ENCODE peak calls at places on chromosomes 4 and X, in four cellular contexts. F is fibroblast of lung, D is right atrium auricular region, P is K562. J is an unnamed sample.

GRCh38 chr4:95129708-95130343 is 372.1 kb downstream of the BMPR1B start:
- DNase-seq in F (peak; percentile 99), D (peak; percentile 66), P (no peak), J (no peak)

GRCh38 chr4:122099896-122100295 is 52.2 kb upstream of the BLTP1 start:
- DNase-seq in F (peak; percentile 70), D (no peak), P (no peak), J (no peak)

GRCh38 chrX:106201502-106202178 is 33.5 kb downstream of the PWWP3B start:
- DNase-seq in F (no peak), D (no peak), P (no peak), J (no peak)

GRCh38 chr4:36326610-36327009 is 45.2 kb downstream of the DTHD1 start:
- DNase-seq in F (no peak), D (no peak), P (no peak), J (no peak)

GRCh38 chr4:138243369-138243768 is 1.2 kb upstream of the SLC7A11 start:
- DNase-seq in F (no peak), D (no peak), P (no peak), J (no peak)

GRCh38 chr4:80010316-80010715 is 62.7 kb downstream of the ANTXR2 start:
- DNase-seq in F (no peak), D (no peak), P (no peak), J (no peak)

GRCh38 chrX:107205770-107206696 is at the start of the genes DNAAF6 and NUP62CL:
- DNase-seq in F (peak; percentile 4), D (no peak), P (peak; percentile 95), J (peak; percentile 24)

GRCh38 chr4:123301942-123302341 is 94.7 kb upstream of the SPRY1 start:
- DNase-seq in F (no peak), D (no peak), P (no peak), J (no peak)

GRCh38 chr4:110477836-110478235 is 1.9 kb downstream of the ENPEP start:
- DNase-seq in F (no peak), D (no peak), P (no peak), J (no peak)

GRCh38 chr4:163391756-163392155 is 48.1 kb downstream of the NPY5R start:
- DNase-seq in F (no peak), D (no peak), P (no peak), J (no peak)

GRCh38 chr4:107058828-107059227 is 22.7 kb upstream of the DKK2 start:
- DNase-seq in F (no peak), D (no peak), P (no peak), J (no peak)

GRCh38 chr4:186719925-186720694 is 3.5 kb downstream of the FAT1 start:
- DNase-seq in F (peak; percentile 69), D (no peak), P (peak; percentile 41), J (no peak)

GRCh38 chrX:10166248-10166716 is 9.5 kb downstream of the CLCN4 start:
- DNase-seq in F (no peak), D (no peak), P (peak; percentile 39), J (no peak)
- TF ChIP-seq CTCF in F (no peak), D (no peak), P (no peak), J (no peak)

DNA sequence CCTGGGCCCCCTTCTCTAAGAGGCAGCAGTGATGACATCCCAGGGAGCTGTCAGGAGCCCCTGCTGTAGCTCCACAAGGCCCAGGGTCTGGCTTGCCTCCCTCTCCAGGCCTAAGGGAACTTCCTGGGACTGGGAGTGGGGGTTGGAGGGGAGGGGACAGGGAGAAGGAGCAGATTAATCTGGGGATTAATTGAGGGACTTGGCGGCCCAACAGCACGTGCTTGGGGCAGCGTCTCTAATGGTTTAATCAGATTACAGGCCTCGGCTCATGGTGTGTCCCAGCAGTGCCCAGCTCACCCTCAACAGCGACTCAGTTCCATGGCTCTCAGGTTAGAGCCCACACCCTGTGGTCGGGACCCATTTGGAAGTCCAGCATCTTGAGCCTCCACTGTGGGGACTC is 47.9 kb downstream of the EFNB1 start:
- DNase-seq in F (no peak), D (no peak), P (no peak), J (no peak)
- H3K4me3 ChIP-seq in F (no peak overlapping the region), D (no peak overlapping the region), P (no peak overlapping the region), J (no peak overlapping the region)

GRCh38 chr4:149923736-149924135 is 108.1 kb upstream of the IQCM start:
- DNase-seq in F (no peak), D (no peak), P (no peak), J (no peak)
- TF ChIP-seq CTCF in F (no peak), D (no peak), P (no peak), J (no peak)

GRCh38 chrX:40933132-40934078 is 151.8 kb upstream of the USP9X start:
- DNase-seq in F (peak; percentile 68), D (no peak), P (peak; percentile 13), J (no peak)
- H3K4me3 ChIP-seq in F (peak overlapping the region; percentile 45), D (no peak overlapping the region), P (peak overlapping the region; percentile 21), J (peak overlapping the region; percentile 19)

DNA sequence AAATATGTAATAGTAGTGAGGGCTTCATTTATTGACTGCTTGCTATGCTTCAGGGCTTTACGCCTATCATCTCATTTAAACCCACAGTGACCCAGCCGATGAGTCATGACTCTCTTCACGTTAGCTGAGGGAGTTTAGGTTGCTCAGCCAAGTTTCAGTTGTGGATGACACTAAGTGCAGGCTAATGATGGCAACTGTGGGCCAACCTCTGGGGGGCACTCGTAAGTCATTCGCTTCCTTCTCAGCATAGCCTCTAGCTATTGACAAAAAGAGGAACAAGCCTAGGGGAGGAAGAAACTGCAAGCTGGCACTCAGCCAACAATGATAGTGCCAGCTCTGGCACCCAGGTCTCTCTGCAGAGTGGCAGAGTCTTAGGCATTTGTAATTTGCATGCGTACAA is 325.0 kb downstream of the ARHGAP10 start:
- DNase-seq in F (peak; percentile 49), D (peak; percentile 69), P (peak; percentile 22), J (no peak)
- TF ChIP-seq CTCF in F (no peak), D (no peak), P (peak; percentile 53), J (no peak)

J was measured in esophagus squamous epithelium.